ENCODE peak calls at places on chromosomes 6 and 20, in six cellular contexts. E is right lobe of liver; X is CD8-positive, alpha-beta T cell; J is dorsolateral prefrontal cortex; G is esophagus squamous epithelium; O is uterus. A is an unnamed sample.
A peak's percentile ranks its signal among the peaks of the same experiment; 100 is the strongest.

GRCh38 chr20:18506744-18507143 is 996 bp upstream of the SEC23B start:
- DNase-seq in E (no peak), X (peak; percentile 50), J (no peak), G (no peak), O (no peak), A (no peak)

GRCh38 chr20:31538327-31538726 is 24.1 kb downstream of the HM13 start:
- DNase-seq in E (no peak), X (no peak), J (no peak), G (no peak), O (no peak), A (no peak)

GRCh38 chr6:83008631-83009030 is 57.0 kb downstream of the UBE3D start:
- DNase-seq in E (no peak), X (no peak), J (no peak), G (no peak), O (no peak), A (no peak)

GRCh38 chr6:53679446-53679933 is 13.9 kb upstream of the KLHL31 start:
- DNase-seq in E (no peak), X (no peak), J (no peak), G (no peak), O (no peak), A (no peak)

GRCh38 chr6:15242937-15243614 is 2.8 kb upstream of the JARID2 start:
- DNase-seq in E (no peak), X (no peak), J (no peak), G (no peak), O (no peak), A (no peak)

GRCh38 chr6:52532457-52532856 is 44.4 kb downstream of the TRAM2 start:
- DNase-seq in E (no peak), X (no peak), J (no peak), G (no peak), O (no peak), A (no peak)

GRCh38 chr20:13142143-13142542 is 78.9 kb upstream of the ISM1 start:
- DNase-seq in E (no peak), X (no peak), J (no peak), G (no peak), O (no peak), A (no peak)

GRCh38 chr6:108762394-108762793 is 85.8 kb upstream of the ARMC2 start:
- DNase-seq in E (no peak), X (no peak), J (no peak), G (no peak), O (no peak), A (no peak)

GRCh38 chr6:71082033-71082620 is 125.3 kb upstream of the B3GAT2 start:
- DNase-seq in E (no peak), X (no peak), J (no peak), G (no peak), O (no peak), A (no peak)

GRCh38 chr20:58523916-58524315 is 8.7 kb upstream of the APCDD1L start:
- DNase-seq in E (no peak), X (no peak), J (no peak), G (no peak), O (no peak), A (no peak)

GRCh38 chr6:163459536-163459935 is 45.0 kb downstream of the QKI start:
- DNase-seq in E (no peak), X (no peak), J (no peak), G (no peak), O (no peak), A (no peak)

GRCh38 chr6:141105481-141105880 is 1027.2 kb upstream of the GJE1 start:
- DNase-seq in E (no peak), X (no peak), J (no peak), G (no peak), O (no peak), A (no peak)

GRCh38 chr6:107510108-107510507 is 20.2 kb downstream of the SOBP start:
- DNase-seq in E (no peak), X (no peak), J (no peak), G (no peak), O (no peak), A (no peak)

GRCh38 chr20:11813106-11813890 is 104.4 kb upstream of the BTBD3 start:
- DNase-seq in E (no peak), X (no peak), J (no peak), G (no peak), O (no peak), A (no peak)

GRCh38 chr6:1624071-1624847 is 14.5 kb downstream of the FOXC1 start:
- DNase-seq in E (no peak), X (no peak), J (no peak), G (no peak), O (no peak), A (no peak)

GRCh38 chr20:59455392-59456341 is 148.7 kb upstream of the PHACTR3 start:
- DNase-seq in E (no peak), X (no peak), J (no peak), G (no peak), O (no peak), A (peak; percentile 32)

GRCh38 chr6:37524025-37524647 is 24.4 kb upstream of the CCDC167 start:
- DNase-seq in E (no peak), X (no peak), J (no peak), G (no peak), O (no peak), A (no peak)

GRCh38 chr20:62339647-62340062 is 27.5 kb downstream of the LAMA5 start:
- DNase-seq in E (peak; percentile 17), X (no peak), J (no peak), G (no peak), O (no peak), A (no peak)

GRCh38 chr6:113976806-113977205 is 5.9 kb upstream of the HDAC2 start:
- DNase-seq in E (no peak), X (no peak), J (no peak), G (no peak), O (no peak), A (no peak)

GRCh38 chr20:20450461-20451027 is 82.6 kb downstream of the INSM1 start:
- DNase-seq in E (peak; percentile 51), X (no peak), J (peak; percentile 74), G (no peak), O (no peak), A (peak; percentile 63)

GRCh38 chr20:33099842-33100538 is 20.5 kb downstream of the BPIFB4 start:
- DNase-seq in E (no peak), X (no peak), J (no peak), G (no peak), O (no peak), A (no peak)

GRCh38 chr20:4605166-4605565 is 116.5 kb upstream of the PRND start:
- DNase-seq in E (no peak), X (no peak), J (no peak), G (no peak), O (no peak), A (no peak)

GRCh38 chr6:92460133-92460532 is 959.2 kb downstream of the EPHA7 start:
- DNase-seq in E (no peak), X (no peak), J (no peak), G (no peak), O (no peak), A (no peak)

GRCh38 chr6:116450185-116450710 is 10.9 kb upstream of the CALHM6 start:
- DNase-seq in E (no peak), X (no peak), J (no peak), G (no peak), O (no peak), A (no peak)

GRCh38 chr20:437787-438486 is 24.4 kb downstream of the TBC1D20 start:
- DNase-seq in E (no peak), X (peak; percentile 54), J (no peak), G (no peak), O (no peak), A (no peak)

GRCh38 chr6:108127826-108128225 is 38.0 kb upstream of the NR2E1 start:
- DNase-seq in E (peak; percentile 71), X (no peak), J (no peak), G (no peak), O (no peak), A (no peak)

GRCh38 chr6:33904050-33904827 is 100.4 kb upstream of the MLN start:
- DNase-seq in E (no peak), X (peak; percentile 80), J (no peak), G (no peak), O (no peak), A (no peak)

GRCh38 chr6:169738972-169739529 is 12.3 kb downstream of the DYNLT2 start:
- DNase-seq in E (no peak), X (no peak), J (no peak), G (no peak), O (no peak), A (no peak)

GRCh38 chr6:35425284-35425683 is 26.9 kb upstream of the FANCE start:
- DNase-seq in E (no peak), X (no peak), J (no peak), G (no peak), O (no peak), A (no peak)

GRCh38 chr6:78947962-78948361 is 80.6 kb downstream of the IRAK1BP1 start:
- DNase-seq in E (no peak), X (no peak), J (no peak), G (no peak), O (no peak), A (no peak)

GRCh38 chr6:43916924-43917877 is 147.2 kb downstream of the VEGFA start:
- DNase-seq in E (peak; percentile 92), X (no peak), J (no peak), G (no peak), O (peak; percentile 82), A (no peak)

GRCh38 chr6:54971825-54972224 is 125.3 kb downstream of the FAM83B start:
- DNase-seq in E (no peak), X (no peak), J (no peak), G (no peak), O (no peak), A (no peak)
- TF ChIP-seq CTCF in E (no peak), X (no peak), J (no peak), G (no peak), O (no peak), A (no peak)

GRCh38 chr6:41426438-41426851 is 91.0 kb downstream of the NCR2 start:
- DNase-seq in E (no peak), X (no peak), J (no peak), G (no peak), O (no peak), A (no peak)
- H3K4me3 ChIP-seq in E (no peak overlapping the region), X (no peak overlapping the region), J (no peak overlapping the region), G (no peak overlapping the region), O (no peak overlapping the region), A (peak overlapping the region; percentile 67)

DNA sequence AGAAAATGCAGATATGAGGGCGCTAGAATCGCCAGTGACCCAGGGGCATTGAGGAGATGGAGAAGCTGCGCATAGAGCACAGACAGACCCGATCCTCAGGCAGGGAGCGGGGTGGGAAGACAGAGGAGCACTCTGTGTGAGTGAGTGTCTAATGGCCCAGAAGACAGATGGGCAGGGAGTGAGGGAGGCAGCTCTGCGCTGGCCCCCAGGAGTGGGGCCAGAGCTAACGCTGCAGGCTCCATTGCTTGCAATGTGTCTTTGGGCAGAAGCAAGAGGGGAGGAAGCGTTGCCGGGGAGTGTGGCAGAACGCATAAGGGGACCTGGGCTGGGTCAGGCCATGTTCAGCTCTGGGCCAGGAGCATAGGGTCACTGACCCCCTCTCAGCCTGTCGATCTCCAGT is 207.0 kb downstream of the TBXT start:
- DNase-seq in E (no peak), X (no peak), J (no peak), G (no peak), O (no peak), A (no peak)
- H3K27ac ChIP-seq in E (no peak overlapping the region), X (no peak overlapping the region), J (no peak overlapping the region), G (no peak overlapping the region), O (no peak overlapping the region), A (no peak overlapping the region)

GRCh38 chr20:44819936-44820335 is 9.6 kb upstream of the RIMS4 start:
- DNase-seq in E (no peak), X (no peak), J (no peak), G (no peak), O (no peak), A (no peak)
- TF ChIP-seq CTCF in E (no peak), X (no peak), J (no peak), G (no peak), O (no peak), A (no peak)